ENCODE peak calls at places on chromosomes 5 and 9, in eight cellular contexts. S, P, A, D, F, T, E and B are unnamed samples. For H3K4me1, the result is how much of the 10 kb centered on the place peaks cover.

GRCh38 chr9:133035669-133036068 is 4.9 kb downstream of the GTF3C5 start:
- DNase-seq in F (no peak), T (no peak), S (no peak), D (no peak), A (no peak), E (peak), P (no peak), B (no peak)

GRCh38 chr9:93083592-93084470 is 12.2 kb upstream of the CARD19 start:
- DNase-seq in A (no peak), E (peak), P (no peak), D (peak), T (no peak), F (no peak), S (peak), B (no peak)

GRCh38 chr9:109600142-109600541 is 102.0 kb upstream of the PTPN3 start:
- DNase-seq in F (no peak), S (no peak), P (peak), T (no peak), A (no peak), D (no peak), E (no peak), B (no peak)

GRCh38 chr9:90287567-90288274 is 354.9 kb downstream of the DIRAS2 start:
- DNase-seq in T (no peak), P (no peak), S (no peak), A (peak), D (no peak), F (no peak), E (no peak), B (no peak)

GRCh38 chr9:4062966-4063365 is 236.9 kb downstream of the GLIS3 start:
- DNase-seq in F (no peak), E (no peak), T (no peak), P (peak), S (no peak), A (no peak), D (no peak), B (no peak)

GRCh38 chr5:58499951-58500350 is 8.7 kb downstream of the GAPT start:
- DNase-seq in F (no peak), S (no peak), A (no peak), T (peak), E (no peak), P (no peak), D (no peak), B (no peak)

GRCh38 chr5:175321927-175322532 is 122.0 kb downstream of the DRD1 start:
- DNase-seq in T (no peak), S (no peak), A (no peak), D (no peak), F (peak), P (peak), E (no peak), B (no peak)

GRCh38 chr5:116668361-116668760 is 93.7 kb upstream of the SEMA6A start:
- DNase-seq in S (no peak), T (no peak), A (no peak), D (no peak), P (no peak), F (no peak), E (no peak), B (no peak)

GRCh38 chr5:67577424-67577823 is 380.8 kb upstream of the CD180 start:
- DNase-seq in E (no peak), S (no peak), D (no peak), F (no peak), P (peak), A (no peak), T (no peak), B (no peak)

GRCh38 chr9:81885586-81885985 is 42.6 kb upstream of the SPATA31D4 start:
- DNase-seq in S (no peak), F (no peak), A (no peak), P (no peak), D (no peak), E (no peak), T (no peak), B (no peak)

GRCh38 chr9:137127301-137128157 is 11.4 kb upstream of the GRIN1 start:
- DNase-seq in P (no peak), F (no peak), A (peak), E (no peak), D (no peak), T (peak), S (no peak), B (no peak)

GRCh38 chr9:14321517-14322125 is 7.7 kb upstream of the NFIB start:
- DNase-seq in S (no peak), F (no peak), P (no peak), A (no peak), D (no peak), T (no peak), E (no peak), B (no peak)

GRCh38 chr9:138112791-138113600 is 235.4 kb downstream of the CACNA1B start:
- DNase-seq in P (no peak), F (no peak), D (no peak), A (no peak), S (no peak), E (no peak), T (no peak), B (no peak)

GRCh38 chr5:144032375-144032774 is 138.1 kb downstream of the YIPF5 start:
- DNase-seq in F (peak), D (no peak), E (no peak), P (no peak), S (no peak), A (no peak), T (peak), B (no peak)

GRCh38 chr5:154288145-154288544 is 97.6 kb downstream of the GALNT10 start:
- DNase-seq in S (no peak), A (no peak), E (no peak), T (peak), F (no peak), D (no peak), P (peak), B (no peak)

GRCh38 chr9:104906441-104907277 is 21.3 kb downstream of the ABCA1 start:
- DNase-seq in P (peak), T (peak), S (peak), E (peak), A (no peak), D (peak), F (no peak), B (no peak)

GRCh38 chr5:149376711-149377447 is 2.2 kb downstream of the IL17B start:
- DNase-seq in E (no peak), D (no peak), A (no peak), S (peak), F (no peak), P (no peak), T (no peak), B (no peak)

GRCh38 chr5:164335837-164336236 is 830.4 kb downstream of the MAT2B start:
- DNase-seq in P (peak), E (no peak), S (no peak), T (no peak), D (no peak), A (no peak), F (no peak), B (no peak)

GRCh38 chr5:90565491-90565890 is 6.9 kb downstream of the ADGRV1 start:
- DNase-seq in F (no peak), S (no peak), E (no peak), D (no peak), A (no peak), P (no peak), T (no peak), B (no peak)

GRCh38 chr9:36145970-36146369 is 9.4 kb downstream of the GLIPR2 start:
- DNase-seq in P (no peak), E (no peak), A (no peak), D (no peak), F (no peak), S (no peak), T (no peak), B (no peak)
- H3K4me1 ChIP-seq in P (under half), E (under half), A (half or more), D (under half), F (under half), S (under half), T (under half), B (under half)

GRCh38 chr5:119678351-119679028 is 49.1 kb downstream of the FAM170A start:
- DNase-seq in A (no peak), P (no peak), S (no peak), T (peak), D (no peak), E (no peak), F (no peak), B (no peak)
- TF ChIP-seq POLR2A in A (no peak), P (no peak), S (no peak), T (peak), D (no peak), E (no peak), F (no peak), B (no peak)

GRCh38 chr9:8391566-8391965 is 592.0 kb upstream of the DMAC1 start:
- DNase-seq in D (no peak), A (no peak), F (no peak), T (no peak), S (no peak), P (no peak), E (no peak), B (no peak)

GRCh38 chr9:8384126-8384525 is 584.5 kb upstream of the DMAC1 start:
- DNase-seq in A (no peak), E (no peak), F (no peak), T (no peak), D (no peak), S (no peak), P (no peak), B (no peak)

GRCh38 chr9:8388132-8388531 is 588.6 kb upstream of the DMAC1 start:
- DNase-seq in S (no peak), E (no peak), A (no peak), T (no peak), D (no peak), P (no peak), F (no peak), B (no peak)

GRCh38 chr9:8394341-8394740 is 594.8 kb upstream of the DMAC1 start:
- DNase-seq in A (no peak), E (no peak), T (no peak), D (no peak), F (no peak), P (no peak), S (no peak), B (no peak)

GRCh38 chr9:8389531-8389930 is 590.0 kb upstream of the DMAC1 start:
- DNase-seq in A (no peak), T (no peak), E (no peak), P (no peak), F (no peak), S (no peak), D (no peak), B (no peak)
- H3K4me3 ChIP-seq in A (no peak), T (no peak), E (no peak), P (no peak), F (no peak), S (no peak), D (no peak), B (no peak)

DNA sequence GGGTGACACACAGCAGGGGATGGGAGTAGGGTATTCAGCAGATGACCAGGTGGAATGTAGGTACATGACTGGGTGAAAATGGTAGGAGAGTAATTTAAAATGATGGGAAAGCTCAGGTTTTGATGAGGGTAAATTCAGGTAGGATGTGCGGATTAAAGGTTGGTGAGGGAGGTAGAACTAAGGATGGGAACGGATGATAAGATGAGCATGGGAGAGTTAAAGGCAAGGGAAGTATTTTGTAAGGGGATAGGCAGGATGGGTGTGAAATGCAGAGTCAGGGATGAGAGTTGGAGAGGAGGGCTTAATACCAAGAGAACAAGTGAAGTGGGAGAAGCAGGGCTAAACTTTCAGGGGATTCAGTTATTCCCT is 1.5 kb downstream of the TLN1 start:
- DNase-seq in P (no peak), E (no peak), S (no peak), D (no peak), T (no peak), A (no peak), F (no peak), B (no peak)
- H3K4me1 ChIP-seq in P (under half), E (half or more), S (under half), D (under half), T (half or more), A (half or more), F (under half), B (half or more)

GRCh38 chr5:37064442-37064841 is 184.7 kb downstream of the CPLANE1 start:
- DNase-seq in P (no peak), D (no peak), E (no peak), S (no peak), T (no peak), A (no peak), F (no peak), B (no peak)
- TF ChIP-seq POLR2A in P (no peak), D (no peak), E (no peak), S (no peak), T (no peak), A (no peak), F (no peak), B (no peak)